ENCODE peak calls at places on chromosomes 2 and 18, in eight cellular contexts. One of them, this sample, is unnamed.

GRCh38 chr2:61969376-61969775 is 63.9 kb downstream of the COMMD1 start:
- DNase-seq in Kasumi-1: no peak
- DNase-seq in stimulated activated CD4-positive, alpha-beta T cell treated with anti-CD3 and anti-CD28 coated beads, Interleukin-1b, Interleukin-23, amount 100 ng/mL, for 4 hours: no peak
- DNase-seq in GM12865: no peak
- DNase-seq in memory B cell: no peak
- DNase-seq in mucosa of descending colon: no peak
- DNase-seq in aorta: no peak
- DNase-seq in activated naive CD4-positive, alpha-beta T cell: no peak
- DNase-seq in this sample: no peak

GRCh38 chr18:7855671-7856070 is 288.6 kb downstream of the PTPRM start:
- DNase-seq in Kasumi-1: no peak
- DNase-seq in stimulated activated CD4-positive, alpha-beta T cell treated with anti-CD3 and anti-CD28 coated beads, Interleukin-1b, Interleukin-23, amount 100 ng/mL, for 4 hours: no peak
- DNase-seq in GM12865: no peak
- DNase-seq in memory B cell: no peak
- DNase-seq in mucosa of descending colon: no peak
- DNase-seq in aorta: no peak
- DNase-seq in activated naive CD4-positive, alpha-beta T cell: no peak
- DNase-seq in this sample: no peak

GRCh38 chr18:75211002-75211621 is 515 bp downstream of the TSHZ1 start:
- DNase-seq in Kasumi-1: peak; percentile 53
- DNase-seq in stimulated activated CD4-positive, alpha-beta T cell treated with anti-CD3 and anti-CD28 coated beads, Interleukin-1b, Interleukin-23, amount 100 ng/mL, for 4 hours: no peak
- DNase-seq in GM12865: peak; percentile 42
- DNase-seq in memory B cell: no peak
- DNase-seq in mucosa of descending colon: no peak
- DNase-seq in aorta: no peak
- DNase-seq in activated naive CD4-positive, alpha-beta T cell: no peak
- DNase-seq in this sample: no peak

GRCh38 chr2:37283207-37283606 is 41.4 kb downstream of the PRKD3 start:
- DNase-seq in Kasumi-1: no peak
- DNase-seq in stimulated activated CD4-positive, alpha-beta T cell treated with anti-CD3 and anti-CD28 coated beads, Interleukin-1b, Interleukin-23, amount 100 ng/mL, for 4 hours: no peak
- DNase-seq in GM12865: no peak
- DNase-seq in memory B cell: no peak
- DNase-seq in mucosa of descending colon: no peak
- DNase-seq in aorta: no peak
- DNase-seq in activated naive CD4-positive, alpha-beta T cell: no peak
- DNase-seq in this sample: peak; percentile 67

GRCh38 chr2:241542278-241542605 is 16.3 kb upstream of the BOK start:
- DNase-seq in Kasumi-1: no peak
- DNase-seq in stimulated activated CD4-positive, alpha-beta T cell treated with anti-CD3 and anti-CD28 coated beads, Interleukin-1b, Interleukin-23, amount 100 ng/mL, for 4 hours: no peak
- DNase-seq in GM12865: no peak
- DNase-seq in memory B cell: no peak
- DNase-seq in mucosa of descending colon: no peak
- DNase-seq in aorta: no peak
- DNase-seq in activated naive CD4-positive, alpha-beta T cell: no peak
- DNase-seq in this sample: no peak

GRCh38 chr18:35050004-35050623 is 8.9 kb downstream of the MAPRE2 start:
- DNase-seq in Kasumi-1: no peak
- DNase-seq in stimulated activated CD4-positive, alpha-beta T cell treated with anti-CD3 and anti-CD28 coated beads, Interleukin-1b, Interleukin-23, amount 100 ng/mL, for 4 hours: no peak
- DNase-seq in GM12865: peak; percentile 16
- DNase-seq in memory B cell: no peak
- DNase-seq in mucosa of descending colon: no peak
- DNase-seq in aorta: no peak
- DNase-seq in activated naive CD4-positive, alpha-beta T cell: no peak
- DNase-seq in this sample: no peak

GRCh38 chr2:152587187-152587947 is 129.9 kb downstream of the PRPF40A start:
- DNase-seq in Kasumi-1: no peak
- DNase-seq in stimulated activated CD4-positive, alpha-beta T cell treated with anti-CD3 and anti-CD28 coated beads, Interleukin-1b, Interleukin-23, amount 100 ng/mL, for 4 hours: no peak
- DNase-seq in GM12865: no peak
- DNase-seq in memory B cell: no peak
- DNase-seq in mucosa of descending colon: no peak
- DNase-seq in aorta: no peak
- DNase-seq in activated naive CD4-positive, alpha-beta T cell: no peak
- DNase-seq in this sample: no peak

GRCh38 chr2:178225011-178225817 is 30.9 kb downstream of the OSBPL6 start:
- DNase-seq in Kasumi-1: no peak
- DNase-seq in stimulated activated CD4-positive, alpha-beta T cell treated with anti-CD3 and anti-CD28 coated beads, Interleukin-1b, Interleukin-23, amount 100 ng/mL, for 4 hours: no peak
- DNase-seq in GM12865: no peak
- DNase-seq in memory B cell: no peak
- DNase-seq in mucosa of descending colon: no peak
- DNase-seq in aorta: no peak
- DNase-seq in activated naive CD4-positive, alpha-beta T cell: no peak
- DNase-seq in this sample: no peak

GRCh38 chr2:238996331-238997136 is 148.6 kb downstream of the TWIST2 start:
- DNase-seq in Kasumi-1: no peak
- DNase-seq in stimulated activated CD4-positive, alpha-beta T cell treated with anti-CD3 and anti-CD28 coated beads, Interleukin-1b, Interleukin-23, amount 100 ng/mL, for 4 hours: no peak
- DNase-seq in GM12865: no peak
- DNase-seq in memory B cell: no peak
- DNase-seq in mucosa of descending colon: no peak
- DNase-seq in aorta: no peak
- DNase-seq in activated naive CD4-positive, alpha-beta T cell: no peak
- DNase-seq in this sample: no peak

GRCh38 chr2:220959391-220959802 is 612.7 kb downstream of the EPHA4 start:
- DNase-seq in Kasumi-1: no peak
- DNase-seq in stimulated activated CD4-positive, alpha-beta T cell treated with anti-CD3 and anti-CD28 coated beads, Interleukin-1b, Interleukin-23, amount 100 ng/mL, for 4 hours: no peak
- DNase-seq in GM12865: no peak
- DNase-seq in memory B cell: no peak
- DNase-seq in mucosa of descending colon: peak; percentile 3
- DNase-seq in aorta: no peak
- DNase-seq in activated naive CD4-positive, alpha-beta T cell: no peak
- DNase-seq in this sample: no peak

GRCh38 chr2:22855761-22856184 is 529.2 kb upstream of the KLHL29 start:
- DNase-seq in Kasumi-1: no peak
- DNase-seq in stimulated activated CD4-positive, alpha-beta T cell treated with anti-CD3 and anti-CD28 coated beads, Interleukin-1b, Interleukin-23, amount 100 ng/mL, for 4 hours: no peak
- DNase-seq in GM12865: no peak
- DNase-seq in memory B cell: no peak
- DNase-seq in mucosa of descending colon: no peak
- DNase-seq in aorta: no peak
- DNase-seq in activated naive CD4-positive, alpha-beta T cell: no peak
- DNase-seq in this sample: no peak

GRCh38 chr2:38323623-38324022 is 53.5 kb downstream of the ATL2 start:
- DNase-seq in Kasumi-1: no peak
- DNase-seq in stimulated activated CD4-positive, alpha-beta T cell treated with anti-CD3 and anti-CD28 coated beads, Interleukin-1b, Interleukin-23, amount 100 ng/mL, for 4 hours: no peak
- DNase-seq in GM12865: no peak
- DNase-seq in memory B cell: no peak
- DNase-seq in mucosa of descending colon: no peak
- DNase-seq in aorta: no peak
- DNase-seq in activated naive CD4-positive, alpha-beta T cell: no peak
- DNase-seq in this sample: no peak

This sample was measured in GM04503.